ENCODE peak calls at places on chromosomes 12 and 14, in seven cellular contexts. One of them, this sample, is unnamed.

GRCh38 chr12:14260011-14260993 is 105.2 kb upstream of the ATF7IP start:
- DNase-seq in left lung: peak
- DNase-seq in lower leg skin: peak
- DNase-seq in HFFc6: peak
- DNase-seq in WTC11: peak
- DNase-seq in prostate gland: peak
- DNase-seq in right atrium auricular region: peak
- DNase-seq in this sample: peak

GRCh38 chr12:107818984-107819383 is 44.5 kb downstream of the ASCL4 start:
- DNase-seq in HFFc6: peak
- DNase-seq in right atrium auricular region: no peak
- DNase-seq in lower leg skin: no peak
- DNase-seq in left lung: no peak
- DNase-seq in prostate gland: no peak
- DNase-seq in WTC11: no peak
- DNase-seq in this sample: no peak

GRCh38 chr12:103680591-103681065 is 93.6 kb downstream of the STAB2 start:
- DNase-seq in left lung: peak
- DNase-seq in right atrium auricular region: peak
- DNase-seq in lower leg skin: no peak
- DNase-seq in HFFc6: no peak
- DNase-seq in WTC11: no peak
- DNase-seq in prostate gland: no peak
- DNase-seq in this sample: no peak

GRCh38 chr14:61471297-61471980 is 150.1 kb downstream of the PRKCH start:
- DNase-seq in WTC11: no peak
- DNase-seq in prostate gland: no peak
- DNase-seq in HFFc6: no peak
- DNase-seq in right atrium auricular region: no peak
- DNase-seq in lower leg skin: no peak
- DNase-seq in left lung: no peak
- DNase-seq in this sample: no peak

GRCh38 chr12:116892318-116892717 is 11.1 kb upstream of the HRK start:
- DNase-seq in prostate gland: no peak
- DNase-seq in lower leg skin: no peak
- DNase-seq in right atrium auricular region: no peak
- DNase-seq in left lung: no peak
- DNase-seq in HFFc6: no peak
- DNase-seq in WTC11: no peak
- DNase-seq in this sample: no peak

GRCh38 chr14:98122527-98122926 is 1149.5 kb downstream of the BCL11B start:
- DNase-seq in WTC11: no peak
- DNase-seq in left lung: no peak
- DNase-seq in HFFc6: no peak
- DNase-seq in right atrium auricular region: no peak
- DNase-seq in lower leg skin: no peak
- DNase-seq in prostate gland: no peak
- DNase-seq in this sample: no peak

GRCh38 chr12:130916251-130916911 is 37.3 kb upstream of the ADGRD1 start:
- DNase-seq in right atrium auricular region: peak
- DNase-seq in prostate gland: no peak
- DNase-seq in WTC11: peak
- DNase-seq in left lung: peak
- DNase-seq in HFFc6: no peak
- DNase-seq in lower leg skin: no peak
- DNase-seq in this sample: no peak

GRCh38 chr12:2902287-2902880 is 11.7 kb downstream of the TULP3 start:
- DNase-seq in prostate gland: peak
- DNase-seq in HFFc6: no peak
- DNase-seq in left lung: no peak
- DNase-seq in WTC11: no peak
- DNase-seq in lower leg skin: peak
- DNase-seq in right atrium auricular region: no peak
- DNase-seq in this sample: no peak

GRCh38 chr12:107330901-107331431 is 237.6 kb upstream of the CRY1 start:
- DNase-seq in left lung: no peak
- DNase-seq in prostate gland: no peak
- DNase-seq in WTC11: no peak
- DNase-seq in lower leg skin: no peak
- DNase-seq in right atrium auricular region: no peak
- DNase-seq in HFFc6: no peak
- DNase-seq in this sample: no peak

GRCh38 chr12:50242751-50243191 is 40.5 kb downstream of the LIMA1 start:
- DNase-seq in left lung: no peak
- DNase-seq in HFFc6: peak
- DNase-seq in prostate gland: no peak
- DNase-seq in lower leg skin: no peak
- DNase-seq in right atrium auricular region: no peak
- DNase-seq in WTC11: no peak
- DNase-seq in this sample: no peak

GRCh38 chr12:91818236-91819131 is 327.2 kb downstream of the BTG1 start:
- DNase-seq in left lung: no peak
- DNase-seq in HFFc6: no peak
- DNase-seq in WTC11: no peak
- DNase-seq in prostate gland: peak
- DNase-seq in lower leg skin: peak
- DNase-seq in right atrium auricular region: no peak
- DNase-seq in this sample: no peak

GRCh38 chr12:108922918-108923317 is 43.0 kb downstream of the DAO start:
- DNase-seq in prostate gland: no peak
- DNase-seq in right atrium auricular region: no peak
- DNase-seq in lower leg skin: no peak
- DNase-seq in WTC11: no peak
- DNase-seq in HFFc6: no peak
- DNase-seq in left lung: no peak
- DNase-seq in this sample: no peak

GRCh38 chr14:30921305-30921704 is 46.9 kb downstream of the COCH start:
- DNase-seq in WTC11: no peak
- DNase-seq in right atrium auricular region: no peak
- DNase-seq in left lung: no peak
- DNase-seq in lower leg skin: no peak
- DNase-seq in HFFc6: no peak
- DNase-seq in prostate gland: no peak
- DNase-seq in this sample: no peak

GRCh38 chr12:65825573-65826512 is 1.6 kb downstream of the HMGA2 start:
- DNase-seq in lower leg skin: no peak
- DNase-seq in WTC11: peak
- DNase-seq in HFFc6: no peak
- DNase-seq in left lung: peak
- DNase-seq in prostate gland: no peak
- DNase-seq in right atrium auricular region: no peak
- DNase-seq in this sample: peak

GRCh38 chr14:52015411-52016030 is 26.2 kb downstream of the RTRAF start:
- DNase-seq in prostate gland: no peak
- DNase-seq in left lung: no peak
- DNase-seq in lower leg skin: no peak
- DNase-seq in right atrium auricular region: no peak
- DNase-seq in HFFc6: no peak
- DNase-seq in WTC11: peak
- DNase-seq in this sample: no peak
- TF ChIP-seq CTCF in prostate gland: peak
- TF ChIP-seq CTCF in left lung: no peak
- TF ChIP-seq CTCF in lower leg skin: no peak
- TF ChIP-seq CTCF in right atrium auricular region: peak
- TF ChIP-seq CTCF in HFFc6: peak
- TF ChIP-seq CTCF in WTC11: no peak
- TF ChIP-seq CTCF in this sample: peak

GRCh38 chr12:63753743-63754142 is 26.0 kb upstream of the RXYLT1 start:
- DNase-seq in left lung: no peak
- DNase-seq in right atrium auricular region: no peak
- DNase-seq in HFFc6: no peak
- DNase-seq in prostate gland: no peak
- DNase-seq in WTC11: no peak
- DNase-seq in lower leg skin: no peak
- DNase-seq in this sample: no peak
- TF ChIP-seq CTCF in left lung: no peak
- TF ChIP-seq CTCF in right atrium auricular region: no peak
- TF ChIP-seq CTCF in HFFc6: peak
- TF ChIP-seq CTCF in prostate gland: no peak
- TF ChIP-seq CTCF in WTC11: no peak
- TF ChIP-seq CTCF in lower leg skin: no peak
- TF ChIP-seq CTCF in this sample: peak

DNA sequence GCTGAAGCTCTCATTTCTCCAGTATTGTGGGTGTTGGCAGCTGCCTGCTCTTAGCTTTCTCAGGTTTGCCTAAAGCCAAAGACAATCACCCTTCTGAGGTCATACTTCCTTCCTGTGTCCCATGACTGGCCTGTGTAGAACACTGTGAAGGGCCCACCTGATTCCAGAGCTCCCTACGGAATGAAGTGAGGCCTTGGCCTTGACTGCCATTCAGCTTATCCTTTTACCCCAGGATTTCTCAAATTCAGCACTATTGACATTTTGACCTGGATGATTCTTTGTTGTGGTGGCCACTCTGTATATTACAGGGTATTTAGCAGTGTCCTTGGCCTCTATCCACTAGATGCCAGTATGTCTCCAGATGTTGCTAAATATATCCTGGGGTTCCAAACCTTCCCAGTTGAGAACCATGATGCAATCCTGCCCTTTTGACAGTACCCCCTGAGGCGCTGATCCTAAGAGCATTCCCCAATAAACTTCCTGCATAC is 112.3 kb upstream of the KRR1 start:
- DNase-seq in prostate gland: no peak
- DNase-seq in right atrium auricular region: no peak
- DNase-seq in WTC11: peak
- DNase-seq in lower leg skin: no peak
- DNase-seq in left lung: no peak
- DNase-seq in HFFc6: peak
- DNase-seq in this sample: no peak
- TF ChIP-seq CTCF in prostate gland: no peak
- TF ChIP-seq CTCF in right atrium auricular region: no peak
- TF ChIP-seq CTCF in WTC11: no peak
- TF ChIP-seq CTCF in lower leg skin: no peak
- TF ChIP-seq CTCF in left lung: no peak
- TF ChIP-seq CTCF in HFFc6: peak
- TF ChIP-seq CTCF in this sample: peak

GRCh38 chr12:112858776-112859175 is 48.0 kb upstream of the OAS1 start:
- DNase-seq in WTC11: no peak
- DNase-seq in right atrium auricular region: no peak
- DNase-seq in lower leg skin: no peak
- DNase-seq in left lung: no peak
- DNase-seq in prostate gland: no peak
- DNase-seq in HFFc6: no peak
- DNase-seq in this sample: no peak

GRCh38 chr12:112852127-112852526 is 54.6 kb upstream of the OAS1 start:
- DNase-seq in HFFc6: no peak
- DNase-seq in WTC11: no peak
- DNase-seq in prostate gland: no peak
- DNase-seq in left lung: no peak
- DNase-seq in right atrium auricular region: peak
- DNase-seq in lower leg skin: no peak
- DNase-seq in this sample: no peak

GRCh38 chr12:112854344-112854743 is 52.4 kb upstream of the OAS1 start:
- DNase-seq in prostate gland: no peak
- DNase-seq in lower leg skin: no peak
- DNase-seq in right atrium auricular region: no peak
- DNase-seq in left lung: no peak
- DNase-seq in WTC11: no peak
- DNase-seq in HFFc6: no peak
- DNase-seq in this sample: peak

GRCh38 chr12:112852810-112853209 is 54.0 kb upstream of the OAS1 start:
- DNase-seq in right atrium auricular region: peak
- DNase-seq in HFFc6: no peak
- DNase-seq in left lung: no peak
- DNase-seq in WTC11: no peak
- DNase-seq in lower leg skin: no peak
- DNase-seq in prostate gland: no peak
- DNase-seq in this sample: peak

DNA sequence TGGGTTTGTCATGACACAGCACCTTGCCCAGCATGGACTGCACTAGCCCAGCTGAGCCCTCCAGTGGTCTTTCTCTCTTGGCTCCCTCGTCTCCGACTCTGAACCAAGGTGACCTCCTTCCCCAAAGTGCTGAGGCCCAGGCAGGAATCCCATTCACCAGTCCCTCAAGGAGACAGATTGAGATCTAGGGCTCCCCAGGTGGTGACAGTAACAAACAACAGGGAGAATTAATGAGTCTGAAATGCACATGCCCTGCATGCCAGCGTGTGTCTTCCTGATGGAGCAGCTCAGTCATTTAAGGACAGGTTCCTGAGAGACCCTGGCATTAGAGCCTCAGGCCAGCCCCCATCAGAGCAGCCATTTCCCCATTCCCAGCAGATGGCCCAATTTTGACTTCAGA is 51.4 kb upstream of the OAS1 start:
- DNase-seq in prostate gland: no peak
- DNase-seq in right atrium auricular region: no peak
- DNase-seq in lower leg skin: no peak
- DNase-seq in WTC11: peak
- DNase-seq in left lung: no peak
- DNase-seq in HFFc6: no peak
- DNase-seq in this sample: peak
- TF ChIP-seq CTCF in prostate gland: no peak
- TF ChIP-seq CTCF in right atrium auricular region: no peak
- TF ChIP-seq CTCF in lower leg skin: no peak
- TF ChIP-seq CTCF in WTC11: no peak
- TF ChIP-seq CTCF in left lung: no peak
- TF ChIP-seq CTCF in HFFc6: no peak
- TF ChIP-seq CTCF in this sample: peak

DNA sequence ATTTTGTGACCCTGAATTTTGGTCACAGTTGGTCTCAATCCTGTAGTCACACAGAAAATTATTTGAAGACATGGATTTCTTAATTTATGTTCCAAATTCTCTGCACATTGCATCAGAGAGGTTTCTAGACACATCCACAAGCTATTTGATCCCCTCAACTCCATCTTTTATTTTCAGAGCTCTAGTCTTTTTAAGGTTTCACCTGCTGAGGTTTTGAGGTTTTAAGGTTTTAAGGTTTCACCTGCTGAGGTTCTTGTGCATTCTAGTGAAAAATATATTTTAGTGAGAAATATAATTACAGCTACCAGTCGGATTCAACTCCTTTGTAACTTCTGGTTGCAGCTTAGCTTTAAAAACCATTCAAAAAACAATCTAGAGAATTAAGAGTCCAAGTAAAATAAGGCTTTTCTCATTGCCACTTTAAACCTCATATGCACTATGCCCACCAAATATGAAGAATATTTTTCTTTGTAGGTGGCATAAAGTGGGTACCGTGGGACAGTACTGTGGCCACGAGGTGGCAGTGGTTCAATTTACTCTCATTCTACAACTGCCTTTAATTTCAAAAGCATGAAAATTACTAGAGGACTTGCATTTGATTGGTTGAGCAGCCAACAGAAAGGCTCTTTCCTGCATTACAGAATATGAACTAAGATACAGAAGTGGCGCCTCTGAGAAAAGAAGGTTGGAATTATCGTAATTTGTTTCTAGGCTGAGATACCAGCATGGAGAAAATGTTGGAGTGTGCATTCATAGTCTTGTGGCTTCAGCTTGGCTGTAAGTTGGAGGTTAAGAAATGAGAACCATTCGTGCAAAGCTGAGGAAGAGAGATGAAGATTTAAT is 366.5 kb upstream of the OR4E1 start:
- DNase-seq in right atrium auricular region: no peak
- DNase-seq in lower leg skin: no peak
- DNase-seq in left lung: no peak
- DNase-seq in WTC11: no peak
- DNase-seq in prostate gland: no peak
- DNase-seq in HFFc6: no peak
- DNase-seq in this sample: no peak
- TF ChIP-seq CTCF in right atrium auricular region: peak
- TF ChIP-seq CTCF in lower leg skin: no peak
- TF ChIP-seq CTCF in left lung: peak
- TF ChIP-seq CTCF in WTC11: no peak
- TF ChIP-seq CTCF in prostate gland: peak
- TF ChIP-seq CTCF in HFFc6: peak
- TF ChIP-seq CTCF in this sample: peak